ENCODE peak calls at places on chromosome X, in four cellular contexts. E is heart right ventricle, V is psoas muscle, L is dorsolateral prefrontal cortex. M is an unnamed sample.

GRCh38 chrX:120310861-120311631 is at the start of gene TMEM255A:
- DNase-seq in E (peak), V (peak), L (peak), M (no peak)

GRCh38 chrX:13180807-13181206 is 136.4 kb upstream of the FAM9C start:
- DNase-seq in E (no peak), V (no peak), L (no peak), M (no peak)

GRCh38 chrX:74061879-74062278 is 242.1 kb upstream of the ZCCHC13 start:
- DNase-seq in E (no peak), V (no peak), L (no peak), M (no peak)

GRCh38 chrX:37786666-37787337 is 6.9 kb downstream of the CYBB start:
- DNase-seq in E (no peak), V (no peak), L (no peak), M (no peak)

GRCh38 chrX:134547047-134547679 is 87.2 kb downstream of the HPRT1 start:
- DNase-seq in E (no peak), V (no peak), L (no peak), M (no peak)

GRCh38 chrX:120514236-120514635 is 45.1 kb upstream of the LAMP2 start:
- DNase-seq in E (no peak), V (no peak), L (no peak), M (no peak)

GRCh38 chrX:103404225-103405008 is 28.1 kb downstream of the BEX3 start:
- DNase-seq in E (peak), V (peak), L (peak), M (peak)

GRCh38 chrX:7390446-7390845 is 242.5 kb upstream of the PUDP start:
- DNase-seq in E (no peak), V (no peak), L (no peak), M (no peak)

GRCh38 chrX:44314259-44314734 is 29.2 kb downstream of the EFHC2 start:
- DNase-seq in E (peak), V (no peak), L (no peak), M (peak)

GRCh38 chrX:45714864-45715263 is 514.2 kb upstream of the DIPK2B start:
- DNase-seq in E (no peak), V (no peak), L (no peak), M (no peak)

GRCh38 chrX:103789004-103789403 is 12.4 kb downstream of the PLP1 start:
- DNase-seq in E (no peak), V (no peak), L (no peak), M (no peak)

GRCh38 chrX:24282381-24283121 is 31.3 kb downstream of the SUPT20HL2 start:
- DNase-seq in E (no peak), V (no peak), L (no peak), M (no peak)

GRCh38 chrX:103913356-103914020 is 48.9 kb upstream of the TMSB15B start:
- DNase-seq in E (no peak), V (no peak), L (no peak), M (no peak)

GRCh38 chrX:1657367-1658082 is 42.7 kb downstream of the ASMT start:
- DNase-seq in E (no peak), V (no peak), L (no peak), M (no peak)

GRCh38 chrX:151488677-151489076 is 74.8 kb upstream of the PASD1 start:
- DNase-seq in E (no peak), V (no peak), L (no peak), M (no peak)

GRCh38 chrX:115948018-115948923 is 222.3 kb upstream of the AGTR2 start:
- DNase-seq in E (no peak), V (no peak), L (no peak), M (no peak)

GRCh38 chrX:104488811-104489210 is 77.2 kb upstream of the IL1RAPL2 start:
- DNase-seq in E (no peak), V (no peak), L (no peak), M (no peak)

GRCh38 chrX:139192386-139192961 is 338.1 kb upstream of the F9 start:
- DNase-seq in E (no peak), V (no peak), L (no peak), M (no peak)

GRCh38 chrX:48492293-48492910 is 16.4 kb upstream of the PORCN start:
- DNase-seq in E (no peak), V (no peak), L (no peak), M (no peak)

GRCh38 chrX:130834149-130834548 is 68.9 kb downstream of the ENOX2 start:
- DNase-seq in E (no peak), V (no peak), L (no peak), M (no peak)

GRCh38 chrX:67544871-67545771 is 1.3 kb downstream of the AR start:
- DNase-seq in E (peak), V (peak), L (no peak), M (no peak)

GRCh38 chrX:18983711-18984380 is at the start of gene PHKA2:
- DNase-seq in E (peak), V (peak), L (peak), M (peak)

GRCh38 chrX:43121637-43122036 is 343.7 kb upstream of the PPP1R2C start:
- DNase-seq in E (no peak), V (no peak), L (no peak), M (no peak)

GRCh38 chrX:154020500-154021115 is 906 bp upstream of the IRAK1 start:
- DNase-seq in E (no peak), V (no peak), L (no peak), M (no peak)

GRCh38 chrX:1248381-1249061 is 20.1 kb upstream of the CSF2RA start:
- DNase-seq in E (peak), V (no peak), L (no peak), M (no peak)

GRCh38 chrX:154296731-154297130 is 1.1 kb downstream of the TKTL1 start:
- DNase-seq in E (no peak), V (no peak), L (no peak), M (peak)

GRCh38 chrX:53678667-53679066 is 7.9 kb downstream of the HUWE1 start:
- DNase-seq in E (no peak), V (no peak), L (no peak), M (no peak)

GRCh38 chrX:39149761-39150160 is 348.5 kb downstream of the MID1IP1 start:
- DNase-seq in E (peak), V (peak), L (peak), M (peak)

GRCh38 chrX:134013092-134013497 is 27.7 kb upstream of the GPC3 start:
- DNase-seq in E (no peak), V (no peak), L (no peak), M (no peak)

GRCh38 chrX:133335027-133335426 is 80.3 kb downstream of the GPC4 start:
- DNase-seq in E (no peak), V (no peak), L (no peak), M (no peak)

GRCh38 chrX:2231570-2232192 is 269.1 kb downstream of the DHRSX start:
- DNase-seq in E (no peak), V (no peak), L (no peak), M (no peak)

GRCh38 chrX:20666316-20666715 is 399.6 kb upstream of the RPS6KA3 start:
- DNase-seq in E (no peak), V (no peak), L (no peak), M (no peak)

GRCh38 chrX:150958177-150958576 is 25.0 kb upstream of the HMGB3 start:
- DNase-seq in E (no peak), V (no peak), L (peak), M (no peak)

GRCh38 chrX:8868906-8869305 is 67.7 kb upstream of the FAM9A start:
- DNase-seq in E (no peak), V (no peak), L (no peak), M (no peak)

GRCh38 chrX:100194073-100194775 is 215.8 kb downstream of the PCDH19 start:
- DNase-seq in E (no peak), V (no peak), L (no peak), M (no peak)

GRCh38 chrX:97751735-97752134 is 868.0 kb downstream of the RPA4 start:
- DNase-seq in E (no peak), V (no peak), L (no peak), M (no peak)

DNA sequence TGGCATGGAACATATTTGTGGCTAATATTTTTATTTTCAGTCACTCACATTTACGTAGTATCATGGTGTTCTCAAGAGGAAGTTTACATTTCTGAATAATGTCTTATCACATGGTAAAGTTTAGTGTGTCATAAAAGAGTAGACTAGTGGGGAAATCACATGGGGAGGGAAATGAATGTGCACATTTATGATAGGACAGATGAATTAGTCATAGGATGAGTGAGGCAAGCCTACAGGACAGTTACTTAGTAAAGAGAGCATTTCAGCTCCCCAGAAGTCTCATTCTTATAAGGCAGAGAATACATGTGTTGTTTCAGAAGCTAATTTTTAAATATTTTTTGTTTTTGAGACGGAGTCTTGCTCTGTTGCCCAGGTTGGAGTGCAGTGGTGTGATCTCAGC is 6.2 kb downstream of the GK start:
- DNase-seq in E (no peak), V (no peak), L (no peak), M (no peak)
- H3K27ac ChIP-seq in E (no peak), V (no peak), L (no peak), M (no peak)

DNA sequence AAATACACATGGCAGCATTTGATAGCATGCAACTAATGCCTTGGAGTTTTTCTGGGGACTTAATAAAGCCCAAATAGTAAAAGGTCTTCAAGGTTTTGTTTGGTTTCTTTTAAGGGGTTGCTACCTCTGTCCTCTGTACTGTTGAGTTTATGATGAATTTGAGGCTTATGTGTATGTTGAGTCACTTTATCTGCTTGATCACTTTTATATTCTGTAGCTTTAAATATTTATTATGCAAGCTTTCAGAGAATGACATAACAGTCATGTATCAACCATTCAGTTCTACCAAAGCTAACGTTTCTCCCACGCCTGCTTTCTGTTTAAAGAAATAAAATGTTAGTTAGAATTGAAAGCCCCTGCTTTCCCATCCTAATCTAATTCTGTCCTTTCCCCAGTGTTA is 122.2 kb downstream of the NHS start:
- DNase-seq in E (no peak), V (no peak), L (no peak), M (no peak)
- H3K27ac ChIP-seq in E (no peak), V (no peak), L (no peak), M (no peak)

GRCh38 chrX:149568701-149569296 is 18.5 kb downstream of the MAGEA9B start:
- DNase-seq in E (no peak), V (no peak), L (no peak), M (no peak)

GRCh38 chrX:149567621-149568417 is 18.1 kb upstream of the HSFX3 start:
- DNase-seq in E (no peak), V (no peak), L (no peak), M (no peak)

DNA sequence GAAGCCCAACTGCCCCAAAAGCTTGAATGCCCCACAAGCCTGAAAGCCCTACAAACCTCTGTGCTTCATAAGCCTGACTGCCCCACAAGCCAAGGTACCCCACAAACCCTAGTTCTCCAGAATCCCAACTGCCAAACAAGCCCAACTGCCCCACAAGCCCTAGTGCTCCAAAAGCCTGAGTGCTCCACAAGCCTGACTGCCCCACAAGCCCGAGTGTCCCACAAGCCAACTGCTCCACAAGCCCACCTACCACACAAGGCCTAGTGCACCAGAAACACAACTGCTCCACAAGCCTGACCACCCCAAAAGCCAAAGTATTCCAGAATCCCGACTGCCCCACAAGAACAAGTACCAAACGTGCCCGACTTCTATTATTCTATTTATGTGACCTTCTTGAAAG is 13.6 kb upstream of the HSFX3 start:
- DNase-seq in E (no peak), V (no peak), L (no peak), M (no peak)
- H3K27ac ChIP-seq in E (no peak), V (no peak), L (no peak), M (no peak)

DNA sequence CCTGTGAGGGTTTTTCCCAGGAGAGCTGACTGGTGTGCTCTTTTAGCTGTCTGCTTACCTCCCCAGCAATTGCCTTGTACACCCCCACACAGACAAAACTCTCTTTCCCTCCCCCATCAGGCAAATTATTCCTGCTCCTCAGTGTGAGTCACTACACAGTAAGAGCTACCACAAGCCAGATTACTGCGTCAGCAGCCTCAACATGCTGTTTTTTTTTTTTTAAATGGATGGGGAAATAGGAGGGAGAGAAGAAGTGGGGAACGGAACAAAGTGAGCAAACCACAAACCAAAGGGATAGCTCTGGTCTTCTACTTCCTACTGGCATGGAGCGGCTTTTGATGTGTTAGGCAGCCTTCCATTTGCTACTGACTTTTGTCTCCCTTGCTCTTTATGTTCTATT is 107.5 kb upstream of the ACSL4 start:
- DNase-seq in E (no peak), V (no peak), L (no peak), M (peak)
- H3K27ac ChIP-seq in E (peak), V (no peak), L (no peak), M (peak)

GRCh38 chrX:16465081-16465876 is 184.7 kb upstream of the S100G start:
- DNase-seq in E (no peak), V (no peak), L (no peak), M (no peak)

GRCh38 chrX:16464369-16464768 is 185.6 kb upstream of the S100G start:
- DNase-seq in E (no peak), V (no peak), L (no peak), M (no peak)

GRCh38 chrX:16462912-16463311 is 187.0 kb upstream of the S100G start:
- DNase-seq in E (no peak), V (no peak), L (no peak), M (no peak)

GRCh38 chrX:16469870-16470269 is 180.1 kb upstream of the S100G start:
- DNase-seq in E (no peak), V (no peak), L (no peak), M (no peak)

DNA sequence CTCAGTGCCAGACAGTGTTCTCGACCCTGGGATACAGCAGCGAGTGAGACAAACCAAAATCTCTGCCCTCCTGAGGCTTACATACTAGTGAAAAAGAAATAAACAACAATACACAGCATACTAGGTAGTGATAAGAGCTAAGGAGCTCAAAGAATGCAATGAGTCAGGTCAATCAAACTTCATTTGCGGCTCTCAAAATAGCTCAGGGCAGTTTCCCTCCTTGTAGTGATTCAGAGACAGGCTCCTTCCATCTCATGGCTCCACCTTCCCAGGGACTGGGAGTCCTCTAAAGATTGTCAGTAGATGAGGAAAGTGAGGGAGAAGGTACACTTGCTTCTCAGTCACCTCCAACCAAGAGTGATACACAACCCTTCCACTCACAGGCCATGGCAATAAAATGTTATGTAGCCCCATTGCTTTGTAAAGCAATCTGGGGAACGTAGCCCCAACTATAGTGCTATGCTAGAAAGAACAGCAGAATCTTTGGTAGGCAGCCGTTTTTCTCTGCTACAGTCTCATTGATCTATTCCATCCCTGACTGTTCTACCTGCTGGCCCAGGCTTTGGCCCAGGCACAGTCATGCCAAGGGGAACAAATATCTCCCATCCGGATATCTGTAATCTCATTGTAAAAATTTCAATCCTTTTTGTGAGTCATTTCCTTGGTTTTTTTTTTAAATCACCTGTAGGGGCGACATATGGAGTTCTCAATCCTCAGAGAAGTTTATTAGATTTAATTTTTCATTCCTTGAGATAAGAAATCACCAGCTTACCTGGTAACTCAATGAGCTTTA is 183.1 kb upstream of the S100G start:
- DNase-seq in E (no peak), V (no peak), L (no peak), M (no peak)
- H3K27ac ChIP-seq in E (no peak), V (no peak), L (no peak), M (no peak)

DNA sequence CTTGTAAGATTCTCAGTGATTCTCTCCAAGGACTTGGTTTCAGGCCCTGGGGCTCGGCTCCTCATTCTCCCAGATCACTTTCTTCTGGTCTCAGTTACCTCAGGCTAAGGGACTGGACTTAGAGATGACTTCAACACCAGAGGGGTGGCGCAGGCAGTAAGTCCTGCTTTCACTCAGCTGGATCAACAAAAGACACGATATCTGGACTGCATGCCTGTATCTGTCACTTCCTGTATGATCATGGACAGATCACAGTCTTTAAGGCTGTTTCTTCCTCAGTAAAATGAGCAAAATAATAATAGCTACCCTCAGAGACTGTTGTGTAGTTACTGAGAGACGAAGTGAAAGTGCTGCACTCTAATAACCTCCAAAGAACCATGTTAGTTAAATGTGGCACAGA is 19.5 kb upstream of the CXCR3 start:
- DNase-seq in E (no peak), V (no peak), L (no peak), M (no peak)
- H3K27ac ChIP-seq in E (no peak), V (peak), L (no peak), M (no peak)

GRCh38 chrX:71953391-71953790 is 42.7 kb downstream of the NHSL2 start:
- DNase-seq in E (no peak), V (no peak), L (no peak), M (no peak)

GRCh38 chrX:71950066-71950465 is 39.4 kb downstream of the NHSL2 start:
- DNase-seq in E (no peak), V (no peak), L (no peak), M (no peak)

GRCh38 chrX:71954458-71954857 is 43.8 kb downstream of the NHSL2 start:
- DNase-seq in E (no peak), V (no peak), L (no peak), M (no peak)

GRCh38 chrX:71955530-71956120 is 45.0 kb downstream of the NHSL2 start:
- DNase-seq in E (peak), V (no peak), L (no peak), M (no peak)

GRCh38 chrX:71953946-71954345 is 43.3 kb downstream of the NHSL2 start:
- DNase-seq in E (no peak), V (no peak), L (no peak), M (no peak)
- H3K27ac ChIP-seq in E (no peak), V (no peak), L (peak), M (no peak)

DNA sequence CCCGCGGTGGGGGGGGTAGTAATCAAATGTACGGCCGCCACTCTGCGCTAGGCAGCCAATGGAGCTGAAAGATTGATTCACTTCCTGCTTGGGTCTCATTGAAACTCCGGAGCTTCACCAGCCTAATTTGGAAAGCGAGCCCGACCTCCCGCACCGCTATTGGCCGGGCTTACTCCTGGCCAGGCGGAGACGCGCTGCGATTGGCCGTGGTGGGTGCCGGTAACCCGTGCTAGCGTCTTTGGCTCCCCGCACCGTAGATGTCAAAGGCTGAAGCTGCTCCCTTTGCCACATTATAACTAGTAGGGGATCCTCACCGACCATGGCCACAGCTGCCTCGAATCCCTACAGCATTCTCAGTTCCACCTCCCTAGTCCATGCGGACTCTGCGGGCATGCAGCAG is at the start of gene POU3F4:
- DNase-seq in E (no peak), V (no peak), L (peak), M (no peak)
- H3K27ac ChIP-seq in E (no peak), V (no peak), L (no peak), M (no peak)

M was measured in heart left ventricle.